ENCODE peak calls at places on chromosome 3, in five cellular contexts. One of them, this sample, is unnamed.

GRCh38 chr3:194103475-194103874 is 32.5 kb upstream of the HES1 start:
- DNase-seq in HepG2: no peak
- DNase-seq in K562: no peak
- DNase-seq in GM12878: no peak
- DNase-seq in SK-N-SH: no peak
- DNase-seq in this sample: no peak

GRCh38 chr3:71057526-71057894 is 526.0 kb downstream of the FOXP1 start:
- DNase-seq in HepG2: no peak
- DNase-seq in GM12878: no peak
- DNase-seq in SK-N-SH: no peak
- DNase-seq in K562: no peak
- DNase-seq in this sample: peak; percentile 50

GRCh38 chr3:52396011-52396906 is 48.6 kb downstream of the SEMA3G start:
- DNase-seq in K562: no peak
- DNase-seq in GM12878: no peak
- DNase-seq in SK-N-SH: no peak
- DNase-seq in HepG2: no peak
- DNase-seq in this sample: no peak

GRCh38 chr3:111080357-111080937 is 8.8 kb downstream of the NECTIN3 start:
- DNase-seq in GM12878: no peak
- DNase-seq in K562: no peak
- DNase-seq in HepG2: peak; percentile 39
- DNase-seq in SK-N-SH: peak; percentile 30
- DNase-seq in this sample: peak; percentile 78

GRCh38 chr3:71581981-71582611 is 1.4 kb downstream of the FOXP1 start:
- DNase-seq in HepG2: peak; percentile 58
- DNase-seq in GM12878: no peak
- DNase-seq in K562: peak; percentile 28
- DNase-seq in SK-N-SH: peak; percentile 68
- DNase-seq in this sample: no peak

GRCh38 chr3:140316461-140316860 is 361.4 kb upstream of the TRIM42 start:
- DNase-seq in SK-N-SH: no peak
- DNase-seq in K562: no peak
- DNase-seq in HepG2: no peak
- DNase-seq in GM12878: no peak
- DNase-seq in this sample: no peak

GRCh38 chr3:109187390-109187789 is 50.9 kb downstream of the C3orf85 start:
- DNase-seq in SK-N-SH: no peak
- DNase-seq in GM12878: no peak
- DNase-seq in K562: no peak
- DNase-seq in HepG2: no peak
- DNase-seq in this sample: no peak

GRCh38 chr3:184335291-184335660 is 2.1 kb upstream of the FAM131A start:
- DNase-seq in SK-N-SH: peak; percentile 56
- DNase-seq in GM12878: no peak
- DNase-seq in K562: no peak
- DNase-seq in HepG2: no peak
- DNase-seq in this sample: no peak

GRCh38 chr3:126745760-126746394 is 41.8 kb downstream of the CHCHD6 start:
- DNase-seq in GM12878: no peak
- DNase-seq in SK-N-SH: no peak
- DNase-seq in HepG2: no peak
- DNase-seq in K562: no peak
- DNase-seq in this sample: no peak

DNA sequence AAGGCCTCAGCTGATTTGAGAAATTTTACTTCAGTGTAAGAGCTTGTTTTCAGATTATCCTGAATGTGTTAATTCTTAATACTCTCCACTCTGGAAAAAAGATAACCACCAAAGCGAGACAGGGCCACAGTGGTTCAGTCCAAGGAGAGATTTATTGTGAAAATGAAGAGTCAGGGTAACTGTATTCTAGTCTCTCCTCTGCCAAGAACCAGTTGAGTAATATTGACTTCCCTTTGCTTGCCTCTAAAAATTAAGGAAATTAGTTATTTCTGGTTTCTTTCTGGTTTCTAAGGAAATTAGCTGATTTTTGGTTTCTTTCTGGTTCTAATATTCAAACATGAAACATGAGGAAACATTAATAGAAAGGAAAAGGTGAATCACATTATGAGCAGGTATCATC is 34.9 kb downstream of the PPP1R2 start:
- DNase-seq in HepG2: no peak
- DNase-seq in SK-N-SH: no peak
- DNase-seq in K562: no peak
- DNase-seq in GM12878: no peak
- DNase-seq in this sample: no peak
- TF ChIP-seq MXI1 in HepG2: no peak
- TF ChIP-seq MXI1 in SK-N-SH: no peak
- TF ChIP-seq MXI1 in K562: no peak
- TF ChIP-seq MXI1 in GM12878: no peak
- TF ChIP-seq MXI1 in this sample: no peak

DNA sequence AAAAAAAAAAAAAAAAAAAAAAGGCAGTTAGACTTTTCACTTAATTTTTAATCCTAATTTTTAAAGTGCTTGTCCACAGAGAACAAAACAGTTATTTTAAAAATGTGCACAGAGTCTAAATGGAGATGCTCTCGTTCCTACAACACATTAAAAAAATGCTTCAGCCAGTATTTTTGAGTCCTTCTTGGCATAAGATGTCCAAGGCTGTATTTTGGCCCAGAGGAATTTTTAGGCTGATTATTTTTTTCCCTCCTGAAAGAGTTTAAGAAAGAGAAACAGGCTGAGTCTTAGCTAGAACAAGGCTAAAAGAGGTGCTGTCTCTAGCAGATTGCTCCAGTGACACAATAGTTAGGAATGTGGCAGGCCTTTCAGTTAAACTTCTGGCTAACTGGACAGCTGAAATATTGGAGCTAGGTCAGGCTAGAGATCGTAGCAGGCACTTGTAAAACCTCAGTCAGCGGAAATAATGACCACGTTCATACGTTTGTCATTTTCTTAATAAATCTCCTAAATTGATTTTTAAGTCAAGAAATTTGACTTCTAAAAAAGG is 271.5 kb upstream of the RARB start:
- DNase-seq in HepG2: no peak
- DNase-seq in GM12878: no peak
- DNase-seq in SK-N-SH: no peak
- DNase-seq in K562: no peak
- DNase-seq in this sample: peak; percentile 18
- TF ChIP-seq RFX5 in HepG2: no peak
- TF ChIP-seq RFX5 in GM12878: no peak
- TF ChIP-seq RFX5 in SK-N-SH: no peak
- TF ChIP-seq RFX5 in K562: no peak
- TF ChIP-seq RFX5 in this sample: no peak

DNA sequence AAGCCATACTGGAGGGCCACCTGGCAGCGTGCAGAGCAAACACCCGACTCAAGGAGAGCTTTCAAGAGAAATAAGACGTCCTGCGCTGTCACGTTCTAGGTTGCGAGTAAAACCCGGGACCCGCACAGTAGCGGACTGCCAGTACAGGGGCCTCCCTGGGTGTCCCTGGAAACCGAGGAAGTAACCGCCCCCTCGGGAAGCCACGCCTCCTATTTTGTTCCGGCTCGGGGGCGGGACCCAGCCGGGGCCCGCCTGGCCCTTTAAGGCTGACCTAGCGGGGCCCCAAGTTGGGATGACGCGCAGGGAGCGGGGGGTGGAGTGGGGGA is 218 bp upstream of the MAPKAPK3 start:
- DNase-seq in GM12878: peak; percentile 72
- DNase-seq in SK-N-SH: peak; percentile 93
- DNase-seq in K562: peak; percentile 95
- DNase-seq in HepG2: peak; percentile 83
- DNase-seq in this sample: peak; percentile 82
- TF ChIP-seq MXI1 in GM12878: no peak
- TF ChIP-seq MXI1 in SK-N-SH: no peak
- TF ChIP-seq MXI1 in K562: no peak
- TF ChIP-seq MXI1 in HepG2: peak; percentile 26
- TF ChIP-seq MXI1 in this sample: no peak

DNA sequence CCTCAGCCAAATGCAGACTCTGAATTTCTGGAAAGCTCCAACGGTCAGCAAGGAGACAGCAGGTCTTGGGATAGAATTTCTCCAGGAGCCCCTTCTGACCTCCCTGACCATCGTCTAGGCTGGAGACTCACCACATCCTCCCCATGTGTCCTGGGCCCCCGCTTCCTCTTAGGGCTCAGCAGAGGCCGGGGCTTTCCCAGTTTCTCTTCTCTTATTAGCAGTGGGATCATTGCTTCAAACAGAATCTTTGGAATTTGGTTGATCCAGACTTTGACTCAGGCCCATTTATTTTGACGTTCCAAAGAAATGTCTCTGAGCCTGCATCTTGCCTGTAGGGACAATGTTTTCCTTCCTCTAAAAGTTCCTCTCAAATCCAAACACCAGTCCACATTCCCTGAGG is 38.4 kb upstream of the SLC6A6 start:
- DNase-seq in K562: no peak
- DNase-seq in GM12878: no peak
- DNase-seq in SK-N-SH: no peak
- DNase-seq in HepG2: no peak
- DNase-seq in this sample: peak; percentile 67
- TF ChIP-seq RFX5 in K562: no peak
- TF ChIP-seq RFX5 in GM12878: no peak
- TF ChIP-seq RFX5 in SK-N-SH: no peak
- TF ChIP-seq RFX5 in HepG2: no peak
- TF ChIP-seq RFX5 in this sample: no peak

DNA sequence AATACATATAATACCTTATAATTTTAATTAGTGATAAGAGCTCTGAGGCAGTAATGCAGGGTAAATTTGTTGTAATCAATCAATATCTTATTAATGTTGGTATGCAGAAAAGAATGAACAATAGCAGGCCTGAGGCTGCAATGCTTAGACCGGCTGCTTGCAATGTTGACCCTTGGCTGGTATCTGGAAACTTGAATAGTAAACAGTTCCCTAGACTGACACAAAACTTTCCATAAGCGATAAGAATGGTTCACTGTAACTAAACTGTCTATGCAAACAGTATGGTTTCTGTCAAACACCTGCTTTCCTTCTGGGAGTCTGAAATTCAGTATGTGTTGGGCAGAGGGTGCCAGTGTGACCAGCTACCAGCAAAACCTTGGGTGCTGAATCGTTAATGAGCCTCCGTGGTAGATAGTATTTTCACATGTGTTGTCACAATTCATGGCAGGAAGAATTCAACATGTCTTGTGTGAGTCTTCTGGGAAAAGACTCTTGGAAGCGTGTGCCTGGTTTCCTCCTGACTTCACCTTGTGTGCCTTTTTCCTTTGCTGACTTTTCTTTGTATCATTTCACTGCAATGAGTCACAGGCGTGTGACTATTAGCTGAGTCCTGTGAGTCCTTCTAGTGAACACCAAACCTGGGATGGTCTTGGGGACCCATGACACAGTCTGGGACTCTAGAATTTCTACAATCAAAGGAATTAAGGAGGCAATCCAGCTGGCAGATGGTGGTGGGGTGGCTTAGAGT is 30.7 kb upstream of the CLRN1 start:
- DNase-seq in HepG2: peak; percentile 34
- DNase-seq in K562: no peak
- DNase-seq in GM12878: no peak
- DNase-seq in SK-N-SH: no peak
- DNase-seq in this sample: peak; percentile 46
- TF ChIP-seq MXI1 in HepG2: no peak
- TF ChIP-seq MXI1 in K562: no peak
- TF ChIP-seq MXI1 in GM12878: no peak
- TF ChIP-seq MXI1 in SK-N-SH: no peak
- TF ChIP-seq MXI1 in this sample: no peak

This sample was measured in IMR-90.